ENCODE peak calls at places on chromosomes 6 and 20, in four cellular contexts. A, B, T and Y are unnamed samples. For H3K4me1, the result is how much of the 10 kb centered on the place peaks cover.

GRCh38 chr6:12582421-12583110 is 134.0 kb upstream of the PHACTR1 start:
- DNase-seq in A (no peak), B (no peak), T (no peak), Y (no peak)

GRCh38 chr20:60057866-60058807 is 99.9 kb downstream of the CDH26 start:
- DNase-seq in A (peak), B (no peak), T (peak), Y (peak)

GRCh38 chr6:155132617-155133016 is 131.2 kb upstream of the CLDN20 start:
- DNase-seq in A (no peak), B (no peak), T (no peak), Y (no peak)

GRCh38 chr6:16766043-16766521 is 4.8 kb upstream of the ATXN1 start:
- DNase-seq in A (peak), B (no peak), T (no peak), Y (no peak)

GRCh38 chr6:24033284-24033683 is 92.7 kb upstream of the NRSN1 start:
- DNase-seq in A (no peak), B (no peak), T (no peak), Y (peak)

GRCh38 chr6:147063469-147064031 is 140.7 kb upstream of the STXBP5 start:
- DNase-seq in A (no peak), B (no peak), T (no peak), Y (no peak)

GRCh38 chr20:6583134-6583738 is 184.2 kb upstream of the BMP2 start:
- DNase-seq in A (peak), B (no peak), T (peak), Y (peak)

GRCh38 chr6:41638002-41638800 is at the start of gene MDFI:
- DNase-seq in A (no peak), B (no peak), T (no peak), Y (no peak)

GRCh38 chr6:158536891-158537798 is 22.7 kb upstream of the TMEM181 start:
- DNase-seq in A (peak), B (no peak), T (peak), Y (peak)

GRCh38 chr6:32047084-32047478 is 8.9 kb downstream of the CYP21A2 start:
- DNase-seq in A (peak), B (peak), T (peak), Y (no peak)

GRCh38 chr6:168376811-168377480 is 57.4 kb upstream of the DACT2 start:
- DNase-seq in A (no peak), B (no peak), T (no peak), Y (no peak)

GRCh38 chr20:23943304-23943703 is 45.3 kb downstream of the GGTLC1 start:
- DNase-seq in A (no peak), B (no peak), T (no peak), Y (no peak)

GRCh38 chr6:78619016-78619415 is 248.3 kb upstream of the IRAK1BP1 start:
- DNase-seq in A (no peak), B (no peak), T (no peak), Y (no peak)

GRCh38 chr6:138651491-138651890 is 122.1 kb upstream of the CCDC28A start:
- DNase-seq in A (no peak), B (no peak), T (no peak), Y (no peak)

GRCh38 chr6:21935561-21936028 is 342.0 kb downstream of the SOX4 start:
- DNase-seq in A (peak), B (no peak), T (peak), Y (peak)

GRCh38 chr6:128882560-128882959 is 378 bp upstream of the LAMA2 start:
- DNase-seq in A (no peak), B (no peak), T (no peak), Y (no peak)

GRCh38 chr6:818191-818590 is 125.3 kb upstream of the EXOC2 start:
- DNase-seq in A (no peak), B (no peak), T (no peak), Y (no peak)

GRCh38 chr20:37534401-37535157 is 6.9 kb upstream of the BLCAP start:
- DNase-seq in A (peak), B (no peak), T (peak), Y (peak)

GRCh38 chr20:3045042-3045815 is 623 bp upstream of the MRPS26 start:
- DNase-seq in A (peak), B (peak), T (peak), Y (peak)

GRCh38 chr6:73738367-73739028 is 42.5 kb downstream of the CD109 start:
- DNase-seq in A (no peak), B (no peak), T (no peak), Y (no peak)

GRCh38 chr6:158322724-158323560 is 10.7 kb downstream of the TULP4 start:
- DNase-seq in A (no peak), B (no peak), T (no peak), Y (no peak)

GRCh38 chr6:2215342-2215741 is 30.1 kb downstream of the GMDS start:
- DNase-seq in A (no peak), B (no peak), T (no peak), Y (no peak)

GRCh38 chr6:140537834-140538680 is 1163.6 kb upstream of the CITED2 start:
- DNase-seq in A (no peak), B (no peak), T (no peak), Y (peak)

GRCh38 chr20:63070771-63071540 is 64.2 kb upstream of the BHLHE23 start:
- DNase-seq in A (no peak), B (no peak), T (no peak), Y (no peak)

GRCh38 chr6:44851176-44851575 is 463.7 kb downstream of the CDC5L start:
- DNase-seq in A (no peak), B (no peak), T (no peak), Y (no peak)

GRCh38 chr6:44850367-44850766 is 462.9 kb downstream of the CDC5L start:
- DNase-seq in A (no peak), B (no peak), T (no peak), Y (no peak)

GRCh38 chr6:44854712-44855111 is 467.2 kb downstream of the CDC5L start:
- DNase-seq in A (no peak), B (no peak), T (no peak), Y (no peak)

GRCh38 chr6:44855562-44856494 is 468.3 kb downstream of the CDC5L start:
- DNase-seq in A (no peak), B (no peak), T (no peak), Y (no peak)

GRCh38 chr6:44849829-44850228 is 462.3 kb downstream of the CDC5L start:
- DNase-seq in A (no peak), B (no peak), T (no peak), Y (no peak)
- H3K4me1 ChIP-seq in A (under half), B (under half), T (under half), Y (under half)

DNA sequence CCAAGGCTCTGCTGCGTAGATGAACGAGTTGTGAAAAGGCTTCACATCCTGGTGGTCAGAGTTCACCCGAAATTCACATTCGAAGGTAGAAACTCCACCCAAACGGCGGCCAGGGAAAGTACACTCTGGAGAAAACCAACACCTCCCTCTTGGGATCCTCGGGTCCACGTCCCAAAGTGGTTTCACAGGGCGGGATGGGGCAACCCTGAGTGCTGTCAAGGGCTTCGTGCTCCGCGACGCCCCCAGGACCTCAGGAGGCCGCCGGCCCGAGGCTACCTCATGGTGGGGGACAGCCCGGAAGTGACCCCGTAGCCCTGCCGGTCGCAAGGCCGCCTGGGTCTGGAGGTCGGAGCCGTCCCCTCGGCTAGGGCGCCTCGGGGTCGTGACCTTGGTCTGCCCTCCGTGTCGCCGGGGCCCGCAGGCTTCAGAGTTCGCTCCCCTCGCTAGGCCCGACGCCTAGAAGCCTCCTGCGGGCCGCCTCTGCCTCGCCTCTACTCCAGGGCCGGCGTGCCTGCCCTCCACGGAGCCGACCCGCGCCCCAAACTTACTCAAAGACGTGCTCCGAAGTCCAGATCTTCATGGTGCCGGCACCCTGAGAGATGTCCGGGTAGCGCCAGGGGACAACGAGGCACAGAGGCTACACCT is at the start of gene PRELID3B:
- DNase-seq in A (peak), B (no peak), T (peak), Y (peak)
- TF ChIP-seq POLR2A in A (peak), B (no peak), T (peak), Y (no peak)

GRCh38 chr6:35089216-35089934 is 51.8 kb downstream of the TCP11 start:
- DNase-seq in A (no peak), B (no peak), T (no peak), Y (no peak)
- H3K4me1 ChIP-seq in A (under half), B (under half), T (under half), Y (under half)

GRCh38 chr6:11537229-11538048 is at the start of gene TMEM170B:
- DNase-seq in A (peak), B (peak), T (peak), Y (peak)
- TF ChIP-seq POLR2A in A (no peak), B (peak), T (peak), Y (peak)

DNA sequence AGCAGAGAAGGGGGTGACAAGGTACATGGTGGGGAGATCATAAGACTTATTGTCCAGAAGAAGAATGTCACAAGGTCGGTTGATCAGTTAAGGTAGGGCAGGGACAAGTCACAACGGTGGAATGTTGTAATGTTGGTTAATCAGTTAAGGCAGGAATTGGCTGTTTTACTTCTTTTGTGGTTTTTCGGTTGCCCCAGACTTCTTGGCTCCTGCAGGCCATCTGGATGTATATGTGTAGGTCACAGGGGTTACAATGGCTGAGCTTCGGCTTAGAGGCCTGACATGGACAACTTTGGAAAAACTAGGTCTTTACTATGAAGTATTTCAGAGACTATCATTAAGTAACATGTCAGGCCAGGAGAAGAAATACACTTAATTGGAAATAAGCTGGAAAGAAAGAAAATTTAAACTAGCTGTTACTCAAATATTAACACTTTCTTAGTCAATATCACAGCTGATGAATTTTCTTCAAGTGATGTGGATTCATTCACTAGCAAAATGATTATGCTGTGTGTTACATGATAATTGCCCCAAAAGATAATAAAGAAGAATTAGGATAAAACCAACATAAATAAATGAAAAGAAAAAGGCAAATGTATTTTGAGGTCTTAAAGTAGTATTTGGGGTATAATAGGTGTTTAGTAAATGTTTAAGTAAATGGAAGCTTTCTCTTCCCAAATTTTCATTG is 4.5 kb downstream of the AIG1 start:
- DNase-seq in A (peak), B (no peak), T (no peak), Y (no peak)
- H3K4me1 ChIP-seq in A (under half), B (under half), T (under half), Y (under half)

GRCh38 chr20:33007376-33008335 is at the start of gene BPIFB2:
- DNase-seq in A (no peak), B (no peak), T (no peak), Y (no peak)

GRCh38 chr20:33006776-33007375 is 628 bp upstream of the BPIFB2 start:
- DNase-seq in A (no peak), B (no peak), T (no peak), Y (no peak)

GRCh38 chr20:33004141-33004751 is at the start of gene SUN5:
- DNase-seq in A (no peak), B (no peak), T (no peak), Y (no peak)

GRCh38 chr20:33005132-33005566 is 916 bp upstream of the SUN5 start:
- DNase-seq in A (peak), B (no peak), T (no peak), Y (no peak)

DNA sequence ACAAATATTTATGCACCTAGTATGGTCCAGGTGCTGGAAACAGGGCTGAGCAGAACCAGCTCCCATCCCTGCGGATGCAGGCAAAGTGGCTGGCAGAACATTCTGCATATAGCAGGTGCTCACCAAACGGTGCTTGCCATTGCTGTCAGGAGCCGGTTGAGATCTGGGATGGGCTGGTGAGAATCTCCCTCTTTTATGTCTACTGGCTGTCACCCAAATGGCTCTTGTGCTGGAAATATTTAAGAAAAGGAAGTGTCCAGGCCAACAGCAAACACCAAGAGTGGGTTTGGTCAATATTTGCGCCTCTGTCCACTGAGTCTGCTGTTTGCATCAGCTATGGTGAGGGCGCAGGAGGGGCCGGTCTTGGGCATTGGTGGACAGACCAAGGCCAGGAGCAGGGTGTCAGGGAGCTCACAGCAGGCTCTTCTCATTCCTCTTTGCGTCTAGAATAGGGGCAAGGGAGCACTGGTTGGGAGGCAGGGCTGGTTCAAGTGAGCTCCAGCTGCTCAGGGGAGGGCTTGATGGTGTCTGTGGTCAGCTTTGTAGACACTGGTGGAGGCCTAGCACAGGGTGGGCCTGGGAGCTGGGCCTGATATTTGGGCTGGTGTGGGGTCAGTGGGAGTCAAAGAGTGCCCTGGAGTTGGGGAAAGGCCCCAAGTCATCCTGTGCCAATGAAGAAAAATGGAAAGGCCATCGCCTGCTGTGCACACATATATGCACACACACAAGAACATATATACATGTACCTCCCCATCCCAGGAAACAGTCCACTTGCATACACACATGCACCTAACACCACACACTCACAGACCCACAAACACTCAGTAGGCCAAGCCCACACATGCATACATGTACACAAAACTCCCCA is 1.4 kb upstream of the BPIFB2 start:
- DNase-seq in A (no peak), B (no peak), T (no peak), Y (no peak)
- TF ChIP-seq POLR2A in A (no peak), B (no peak), T (no peak), Y (no peak)

GRCh38 chr20:368915-369314 is 11.6 kb upstream of the TRIB3 start:
- DNase-seq in A (no peak), B (no peak), T (no peak), Y (no peak)

GRCh38 chr20:371755-372542 is 8.6 kb upstream of the TRIB3 start:
- DNase-seq in A (peak), B (peak), T (peak), Y (peak)

GRCh38 chr20:370151-370600 is 10.4 kb upstream of the TRIB3 start:
- DNase-seq in A (no peak), B (no peak), T (no peak), Y (peak)

GRCh38 chr20:373171-373890 is 7.2 kb upstream of the TRIB3 start:
- DNase-seq in A (peak), B (no peak), T (no peak), Y (no peak)

DNA sequence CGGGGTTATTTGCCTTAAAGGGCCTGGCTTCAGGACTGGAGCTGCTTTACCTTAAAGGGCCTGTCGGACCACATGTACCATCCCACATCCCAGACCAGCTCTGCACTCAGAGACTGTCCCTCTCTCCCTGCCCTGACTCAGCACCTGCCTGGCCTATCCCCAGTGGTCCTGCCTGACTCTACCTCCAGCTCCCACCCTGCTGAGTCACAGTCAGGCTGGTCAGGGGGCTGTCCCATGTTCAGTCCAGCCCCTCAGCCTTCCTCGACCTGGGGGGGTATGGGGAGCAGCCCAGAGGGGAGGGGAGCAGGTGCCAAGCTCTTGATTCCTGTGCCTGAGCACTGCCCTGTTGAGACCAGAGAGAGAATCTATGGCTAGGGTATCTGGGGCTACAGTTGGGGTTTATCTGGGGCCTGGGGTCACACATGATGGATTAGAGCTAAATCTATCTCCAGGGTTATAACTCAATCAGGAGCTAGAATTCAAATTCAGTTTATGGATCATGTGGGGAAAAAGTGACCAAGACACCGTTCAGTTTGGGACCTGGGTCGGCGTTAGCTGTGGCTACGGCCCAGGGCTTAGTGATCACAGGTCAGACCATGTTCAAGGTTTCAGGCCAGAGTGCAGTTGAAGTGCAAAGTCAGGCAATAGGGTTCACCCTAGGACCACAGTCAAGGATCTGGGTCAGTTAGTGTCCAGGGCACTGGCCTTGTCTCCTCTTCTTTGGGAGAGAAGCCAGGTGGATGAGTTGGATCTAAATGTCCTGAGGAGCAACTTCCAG is 9.4 kb upstream of the TRIB3 start:
- DNase-seq in A (peak), B (no peak), T (no peak), Y (no peak)
- H3K4me1 ChIP-seq in A (half or more), B (under half), T (under half), Y (under half)